ENCODE peak calls at places on chromosomes 4 and X, in ten cellular contexts. I is sigmoid colon, S is cardiac muscle cell, Q is bronchial epithelial cell, R is D721Med, O is cardiac fibroblast, C is A549, W is AG04450, X is Peyer's patch, M is spleen. K is an unnamed sample.

GRCh38 chrX:1491851-1492349 is 39.2 kb upstream of the ASMTL start:
- DNase-seq in I (peak; percentile 39), S (peak; percentile 14), Q (no peak), R (no peak), O (no peak), C (peak; percentile 68), W (no peak), X (peak; percentile 40), M (peak; percentile 71), K (no peak)

GRCh38 chr4:72119946-72120345 is 88.1 kb downstream of the NPFFR2 start:
- DNase-seq in I (no peak), S (no peak), Q (peak; percentile 49), R (no peak), O (no peak), C (no peak), W (no peak), X (no peak), M (no peak), K (no peak)

GRCh38 chr4:176043838-176044588 is 21.6 kb upstream of the WDR17 start:
- DNase-seq in I (no peak), S (no peak), Q (no peak), R (no peak), O (no peak), C (no peak), W (no peak), X (no peak), M (no peak), K (no peak)

GRCh38 chr4:58081356-58081755 is 971.2 kb upstream of the IGFBP7 start:
- DNase-seq in I (no peak), S (no peak), Q (no peak), R (no peak), O (no peak), C (no peak), W (no peak), X (no peak), M (no peak), K (no peak)

GRCh38 chrX:110665636-110666035 is 130.0 kb downstream of the CHRDL1 start:
- DNase-seq in I (no peak), S (peak; percentile 68), Q (peak; percentile 8), R (no peak), O (peak; percentile 13), C (peak; percentile 21), W (no peak), X (no peak), M (no peak), K (no peak)

GRCh38 chr4:109005523-109005922 is 242.7 kb upstream of the ETNPPL start:
- DNase-seq in I (no peak), S (no peak), Q (peak; percentile 86), R (no peak), O (no peak), C (no peak), W (no peak), X (no peak), M (no peak), K (no peak)

GRCh38 chr4:88211473-88212252 is 53.2 kb upstream of the ABCG2 start:
- DNase-seq in I (no peak), S (peak; percentile 73), Q (peak; percentile 34), R (no peak), O (peak; percentile 62), C (peak; percentile 42), W (peak; percentile 11), X (peak; percentile 65), M (no peak), K (no peak)

GRCh38 chrX:41332408-41332987 is 1.5 kb upstream of the DDX3X start:
- DNase-seq in I (peak; percentile 83), S (no peak), Q (no peak), R (no peak), O (peak; percentile 40), C (peak; percentile 49), W (no peak), X (peak; percentile 75), M (no peak), K (no peak)

GRCh38 chrX:63784346-63784901 is 590 bp downstream of the ARHGEF9 start:
- DNase-seq in I (no peak), S (no peak), Q (no peak), R (no peak), O (no peak), C (no peak), W (no peak), X (peak; percentile 47), M (no peak), K (peak; percentile 16)

GRCh38 chrX:8668797-8669196 is 63.1 kb downstream of the ANOS1 start:
- DNase-seq in I (no peak), S (peak; percentile 48), Q (peak; percentile 10), R (no peak), O (no peak), C (no peak), W (no peak), X (no peak), M (no peak), K (no peak)

GRCh38 chr4:147741190-147741788 is 9.4 kb downstream of the ARHGAP10 start:
- DNase-seq in I (no peak), S (no peak), Q (no peak), R (no peak), O (peak; percentile 52), C (no peak), W (peak; percentile 43), X (no peak), M (no peak), K (no peak)

GRCh38 chrX:70436380-70436779 is 8.3 kb upstream of the DLG3 start:
- DNase-seq in I (no peak), S (peak; percentile 66), Q (no peak), R (no peak), O (peak; percentile 8), C (no peak), W (no peak), X (no peak), M (no peak), K (no peak)

GRCh38 chr4:34182346-34182745 is 2062.0 kb downstream of the ARAP2 start:
- DNase-seq in I (no peak), S (no peak), Q (no peak), R (no peak), O (peak; percentile 89), C (peak; percentile 73), W (no peak), X (no peak), M (no peak), K (no peak)

GRCh38 chrX:44306336-44306735 is 37.1 kb downstream of the EFHC2 start:
- DNase-seq in I (no peak), S (no peak), Q (peak; percentile 76), R (no peak), O (peak; percentile 8), C (peak; percentile 9), W (peak; percentile 0), X (no peak), M (no peak), K (no peak)

GRCh38 chr4:48340905-48341775 is at the start of gene SLAIN2:
- DNase-seq in I (peak; percentile 99), S (peak; percentile 99), Q (peak; percentile 88), R (peak; percentile 73), O (peak; percentile 99), C (peak; percentile 95), W (peak; percentile 97), X (peak; percentile 100), M (peak; percentile 100), K (peak; percentile 99)

GRCh38 chr4:165828928-165829327 is 44.1 kb upstream of the TLL1 start:
- DNase-seq in I (no peak), S (no peak), Q (peak; percentile 89), R (no peak), O (peak; percentile 17), C (no peak), W (no peak), X (no peak), M (no peak), K (no peak)

GRCh38 chrX:54785901-54786300 is 12.2 kb downstream of the ITIH6 start:
- DNase-seq in I (no peak), S (peak; percentile 21), Q (peak; percentile 8), R (no peak), O (peak; percentile 26), C (peak; percentile 21), W (no peak), X (no peak), M (no peak), K (no peak)

GRCh38 chrX:54788446-54788845 is 9.6 kb downstream of the ITIH6 start:
- DNase-seq in I (no peak), S (no peak), Q (no peak), R (no peak), O (no peak), C (no peak), W (no peak), X (no peak), M (no peak), K (no peak)

GRCh38 chrX:54786972-54787371 is 11.1 kb downstream of the ITIH6 start:
- DNase-seq in I (no peak), S (peak; percentile 5), Q (peak; percentile 22), R (no peak), O (no peak), C (peak; percentile 25), W (no peak), X (no peak), M (no peak), K (no peak)
- TF ChIP-seq CTCF in I (no peak), S (no peak), Q (peak; percentile 58), R (peak; percentile 16), O (no peak), C (no peak), W (no peak), X (no peak), M (peak; percentile 35), K (no peak)

GRCh38 chr4:152408514-152409327 is 127.2 kb downstream of the FBXW7 start:
- DNase-seq in I (no peak), S (peak; percentile 49), Q (peak; percentile 63), R (no peak), O (peak; percentile 37), C (peak; percentile 20), W (no peak), X (no peak), M (no peak), K (no peak)
- TF ChIP-seq CTCF in I (peak; percentile 36), S (peak; percentile 70), Q (peak; percentile 53), R (peak; percentile 65), O (peak; percentile 59), C (peak; percentile 57), W (peak; percentile 68), X (peak; percentile 75), M (peak; percentile 62), K (no peak)

DNA sequence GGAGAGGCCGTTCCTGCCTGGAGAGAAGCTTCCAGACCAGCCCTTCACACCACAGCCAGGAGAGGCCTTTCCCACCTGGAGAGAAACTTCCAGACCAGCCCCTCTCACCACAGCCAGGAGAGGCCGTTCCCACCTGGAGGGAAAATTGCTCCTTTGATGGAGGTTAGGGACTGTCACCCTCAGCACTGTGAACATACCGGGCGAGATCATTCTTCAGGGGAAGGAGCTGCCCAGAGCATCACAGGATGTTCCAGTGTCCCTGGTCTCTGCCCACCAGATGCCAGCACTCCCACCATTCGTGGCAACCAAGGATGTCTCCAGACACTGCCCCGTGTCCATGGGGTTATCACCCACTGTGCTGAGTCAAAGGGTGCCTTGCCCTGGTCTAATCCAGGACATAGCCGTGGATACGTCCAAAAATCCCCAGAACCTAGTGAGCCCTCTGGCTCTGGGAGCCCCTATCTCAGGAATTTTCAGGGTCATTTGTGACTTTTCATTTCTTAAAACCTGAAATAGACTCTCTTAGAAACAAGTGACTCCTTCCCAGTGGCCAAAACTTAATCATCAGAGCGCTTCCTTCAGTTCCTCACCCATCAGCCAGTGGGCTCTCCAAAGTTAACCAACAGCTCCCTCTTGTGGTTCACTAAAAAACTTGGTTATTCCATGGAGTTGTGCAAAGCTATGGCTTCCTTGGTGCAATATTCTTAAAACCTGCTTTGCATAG is 80.2 kb downstream of the CRMP1 start:
- DNase-seq in I (peak; percentile 64), S (peak; percentile 75), Q (peak; percentile 64), R (peak; percentile 78), O (peak; percentile 83), C (peak; percentile 67), W (peak; percentile 42), X (peak; percentile 33), M (peak; percentile 54), K (no peak)
- TF ChIP-seq CTCF in I (peak; percentile 69), S (peak; percentile 74), Q (peak; percentile 69), R (peak; percentile 71), O (peak; percentile 71), C (peak; percentile 58), W (peak; percentile 85), X (peak; percentile 62), M (peak; percentile 59), K (peak; percentile 52)

GRCh38 chrX:3962511-3963350 is 249.3 kb upstream of the PRKX start:
- DNase-seq in I (no peak), S (peak; percentile 45), Q (peak; percentile 5), R (no peak), O (peak; percentile 14), C (peak; percentile 7), W (no peak), X (no peak), M (no peak), K (no peak)
- TF ChIP-seq CTCF in I (peak; percentile 25), S (peak; percentile 49), Q (peak; percentile 35), R (peak; percentile 27), O (peak; percentile 13), C (peak; percentile 85), W (peak; percentile 46), X (peak; percentile 9), M (no peak), K (no peak)

K was measured in ovary.